ENCODE peak calls at places on chromosomes 4 and X, in ten cellular contexts. One of them, this sample, is unnamed.

GRCh38 chrX:24890677-24891076 is 125.1 kb downstream of the ARX start:
- DNase-seq in Panc1: no peak
- DNase-seq in uterus: no peak
- DNase-seq in endothelial cell of umbilical vein: no peak
- DNase-seq in Peyer's patch: no peak
- DNase-seq in transverse colon: no peak
- DNase-seq in HCT116: no peak
- DNase-seq in ascending aorta: no peak
- DNase-seq in lower lobe of right lung: no peak
- DNase-seq in PC-3: peak; percentile 58
- DNase-seq in this sample: no peak

GRCh38 chrX:9905288-9905687 is 61.9 kb upstream of the CLDN34 start:
- DNase-seq in ascending aorta: no peak
- DNase-seq in transverse colon: no peak
- DNase-seq in uterus: no peak
- DNase-seq in HCT116: no peak
- DNase-seq in Peyer's patch: no peak
- DNase-seq in lower lobe of right lung: no peak
- DNase-seq in PC-3: no peak
- DNase-seq in Panc1: no peak
- DNase-seq in endothelial cell of umbilical vein: peak; percentile 40
- DNase-seq in this sample: peak; percentile 88

GRCh38 chr4:26420438-26420837 is 69.8 kb downstream of the CCKAR start:
- DNase-seq in HCT116: no peak
- DNase-seq in transverse colon: no peak
- DNase-seq in lower lobe of right lung: no peak
- DNase-seq in ascending aorta: no peak
- DNase-seq in Peyer's patch: no peak
- DNase-seq in PC-3: no peak
- DNase-seq in Panc1: no peak
- DNase-seq in uterus: no peak
- DNase-seq in endothelial cell of umbilical vein: no peak
- DNase-seq in this sample: peak; percentile 50

GRCh38 chr4:79855081-79855480 is 217.9 kb downstream of the ANTXR2 start:
- DNase-seq in HCT116: no peak
- DNase-seq in endothelial cell of umbilical vein: no peak
- DNase-seq in lower lobe of right lung: no peak
- DNase-seq in Panc1: no peak
- DNase-seq in PC-3: no peak
- DNase-seq in Peyer's patch: no peak
- DNase-seq in transverse colon: no peak
- DNase-seq in uterus: no peak
- DNase-seq in ascending aorta: no peak
- DNase-seq in this sample: no peak

GRCh38 chr4:154009191-154009590 is 220.3 kb upstream of the SFRP2 start:
- DNase-seq in ascending aorta: no peak
- DNase-seq in HCT116: no peak
- DNase-seq in uterus: no peak
- DNase-seq in Panc1: no peak
- DNase-seq in Peyer's patch: no peak
- DNase-seq in endothelial cell of umbilical vein: no peak
- DNase-seq in PC-3: no peak
- DNase-seq in transverse colon: no peak
- DNase-seq in lower lobe of right lung: no peak
- DNase-seq in this sample: no peak

GRCh38 chrX:44874481-44875184 is 1.6 kb downstream of the KDM6A start:
- DNase-seq in Peyer's patch: peak; percentile 58
- DNase-seq in lower lobe of right lung: no peak
- DNase-seq in transverse colon: peak; percentile 42
- DNase-seq in HCT116: no peak
- DNase-seq in uterus: peak; percentile 36
- DNase-seq in endothelial cell of umbilical vein: peak; percentile 57
- DNase-seq in Panc1: no peak
- DNase-seq in ascending aorta: no peak
- DNase-seq in PC-3: peak; percentile 38
- DNase-seq in this sample: peak; percentile 27

GRCh38 chrX:47233333-47234113 is 714 bp downstream of the USP11 start:
- DNase-seq in ascending aorta: peak; percentile 96
- DNase-seq in HCT116: peak; percentile 92
- DNase-seq in PC-3: peak; percentile 91
- DNase-seq in uterus: peak; percentile 97
- DNase-seq in Peyer's patch: peak; percentile 97
- DNase-seq in transverse colon: peak; percentile 96
- DNase-seq in endothelial cell of umbilical vein: peak; percentile 93
- DNase-seq in lower lobe of right lung: peak; percentile 96
- DNase-seq in Panc1: peak; percentile 84
- DNase-seq in this sample: peak; percentile 95

GRCh38 chr4:104719539-104720230 is 225.0 kb upstream of the CXXC4 start:
- DNase-seq in endothelial cell of umbilical vein: no peak
- DNase-seq in Panc1: no peak
- DNase-seq in transverse colon: no peak
- DNase-seq in ascending aorta: no peak
- DNase-seq in PC-3: no peak
- DNase-seq in HCT116: no peak
- DNase-seq in Peyer's patch: no peak
- DNase-seq in uterus: no peak
- DNase-seq in lower lobe of right lung: no peak
- DNase-seq in this sample: no peak

GRCh38 chrX:150421816-150422215 is 58.7 kb downstream of the MAMLD1 start:
- DNase-seq in endothelial cell of umbilical vein: no peak
- DNase-seq in transverse colon: no peak
- DNase-seq in HCT116: no peak
- DNase-seq in Panc1: no peak
- DNase-seq in PC-3: no peak
- DNase-seq in ascending aorta: no peak
- DNase-seq in Peyer's patch: no peak
- DNase-seq in uterus: peak; percentile 55
- DNase-seq in lower lobe of right lung: no peak
- DNase-seq in this sample: peak; percentile 60

GRCh38 chr4:23279377-23279988 is 586.7 kb downstream of the GBA3 start:
- DNase-seq in HCT116: no peak
- DNase-seq in Panc1: no peak
- DNase-seq in uterus: no peak
- DNase-seq in lower lobe of right lung: no peak
- DNase-seq in ascending aorta: no peak
- DNase-seq in endothelial cell of umbilical vein: no peak
- DNase-seq in PC-3: peak; percentile 56
- DNase-seq in transverse colon: no peak
- DNase-seq in Peyer's patch: no peak
- DNase-seq in this sample: peak; percentile 5

GRCh38 chr4:8836664-8837171 is 34.9 kb downstream of the HMX1 start:
- DNase-seq in uterus: no peak
- DNase-seq in ascending aorta: no peak
- DNase-seq in HCT116: no peak
- DNase-seq in Panc1: no peak
- DNase-seq in lower lobe of right lung: peak; percentile 24
- DNase-seq in PC-3: no peak
- DNase-seq in endothelial cell of umbilical vein: no peak
- DNase-seq in transverse colon: peak; percentile 2
- DNase-seq in Peyer's patch: no peak
- DNase-seq in this sample: no peak

GRCh38 chr4:38684271-38684670 is 20.3 kb downstream of the KLF3 start:
- DNase-seq in HCT116: no peak
- DNase-seq in PC-3: no peak
- DNase-seq in Panc1: no peak
- DNase-seq in ascending aorta: no peak
- DNase-seq in lower lobe of right lung: no peak
- DNase-seq in uterus: no peak
- DNase-seq in endothelial cell of umbilical vein: no peak
- DNase-seq in transverse colon: no peak
- DNase-seq in Peyer's patch: no peak
- DNase-seq in this sample: no peak
- H3K27ac ChIP-seq in HCT116: no peak overlapping the region
- H3K27ac ChIP-seq in PC-3: no peak overlapping the region
- H3K27ac ChIP-seq in Panc1: no peak overlapping the region
- H3K27ac ChIP-seq in ascending aorta: no peak overlapping the region
- H3K27ac ChIP-seq in lower lobe of right lung: no peak overlapping the region
- H3K27ac ChIP-seq in uterus: no peak overlapping the region
- H3K27ac ChIP-seq in endothelial cell of umbilical vein: no peak overlapping the region
- H3K27ac ChIP-seq in transverse colon: no peak overlapping the region
- H3K27ac ChIP-seq in Peyer's patch: no peak overlapping the region
- H3K27ac ChIP-seq in this sample: no peak overlapping the region

GRCh38 chr4:125833-126232 is 1.5 kb downstream of the ZNF718 start:
- DNase-seq in Panc1: no peak
- DNase-seq in Peyer's patch: no peak
- DNase-seq in transverse colon: no peak
- DNase-seq in lower lobe of right lung: no peak
- DNase-seq in PC-3: no peak
- DNase-seq in uterus: no peak
- DNase-seq in endothelial cell of umbilical vein: no peak
- DNase-seq in ascending aorta: no peak
- DNase-seq in HCT116: no peak
- DNase-seq in this sample: no peak

GRCh38 chr4:124275-125081 is at the start of gene ZNF718:
- DNase-seq in HCT116: no peak
- DNase-seq in uterus: peak; percentile 95
- DNase-seq in endothelial cell of umbilical vein: peak; percentile 98
- DNase-seq in PC-3: peak; percentile 89
- DNase-seq in ascending aorta: peak; percentile 86
- DNase-seq in Peyer's patch: peak; percentile 94
- DNase-seq in transverse colon: peak; percentile 94
- DNase-seq in Panc1: peak; percentile 86
- DNase-seq in lower lobe of right lung: peak; percentile 93
- DNase-seq in this sample: peak; percentile 95

GRCh38 chr4:125085-125820 is 952 bp downstream of the ZNF718 start:
- DNase-seq in ascending aorta: no peak
- DNase-seq in transverse colon: peak; percentile 53
- DNase-seq in uterus: no peak
- DNase-seq in PC-3: peak; percentile 1
- DNase-seq in Panc1: no peak
- DNase-seq in endothelial cell of umbilical vein: no peak
- DNase-seq in HCT116: no peak
- DNase-seq in Peyer's patch: peak; percentile 38
- DNase-seq in lower lobe of right lung: peak; percentile 66
- DNase-seq in this sample: peak; percentile 31

GRCh38 chr4:120616-121015 is 3.7 kb upstream of the ZNF718 start:
- DNase-seq in lower lobe of right lung: no peak
- DNase-seq in uterus: no peak
- DNase-seq in endothelial cell of umbilical vein: no peak
- DNase-seq in HCT116: no peak
- DNase-seq in Panc1: no peak
- DNase-seq in PC-3: no peak
- DNase-seq in transverse colon: no peak
- DNase-seq in Peyer's patch: no peak
- DNase-seq in ascending aorta: no peak
- DNase-seq in this sample: no peak

GRCh38 chr4:121408-122084 is 2.8 kb upstream of the ZNF718 start:
- DNase-seq in PC-3: no peak
- DNase-seq in lower lobe of right lung: no peak
- DNase-seq in Panc1: no peak
- DNase-seq in ascending aorta: no peak
- DNase-seq in HCT116: no peak
- DNase-seq in transverse colon: no peak
- DNase-seq in uterus: no peak
- DNase-seq in Peyer's patch: no peak
- DNase-seq in endothelial cell of umbilical vein: no peak
- DNase-seq in this sample: no peak
- H3K9me3 ChIP-seq in PC-3: no peaks in the 10 kb centered on the region
- H3K9me3 ChIP-seq in lower lobe of right lung: peaks cover 9% of the 10 kb centered on the region
- H3K9me3 ChIP-seq in Panc1: peaks cover 5% of the 10 kb centered on the region
- H3K9me3 ChIP-seq in ascending aorta: no peaks in the 10 kb centered on the region
- H3K9me3 ChIP-seq in HCT116: peaks cover 19% of the 10 kb centered on the region
- H3K9me3 ChIP-seq in transverse colon: peaks cover 6% of the 10 kb centered on the region
- H3K9me3 ChIP-seq in uterus: no peaks in the 10 kb centered on the region
- H3K9me3 ChIP-seq in Peyer's patch: no peaks in the 10 kb centered on the region
- H3K9me3 ChIP-seq in endothelial cell of umbilical vein: no peaks in the 10 kb centered on the region
- H3K9me3 ChIP-seq in this sample: no peaks in the 10 kb centered on the region

GRCh38 chr4:152038238-152038637 is 277.4 kb upstream of the GATB start:
- DNase-seq in Peyer's patch: no peak
- DNase-seq in transverse colon: no peak
- DNase-seq in HCT116: no peak
- DNase-seq in Panc1: no peak
- DNase-seq in endothelial cell of umbilical vein: no peak
- DNase-seq in uterus: no peak
- DNase-seq in ascending aorta: no peak
- DNase-seq in lower lobe of right lung: no peak
- DNase-seq in PC-3: peak; percentile 74
- DNase-seq in this sample: peak; percentile 86

GRCh38 chr4:152033621-152034020 is 272.8 kb upstream of the GATB start:
- DNase-seq in Peyer's patch: no peak
- DNase-seq in uterus: no peak
- DNase-seq in HCT116: no peak
- DNase-seq in endothelial cell of umbilical vein: no peak
- DNase-seq in ascending aorta: no peak
- DNase-seq in transverse colon: no peak
- DNase-seq in Panc1: no peak
- DNase-seq in lower lobe of right lung: no peak
- DNase-seq in PC-3: no peak
- DNase-seq in this sample: peak; percentile 20

GRCh38 chr4:152036626-152037025 is 275.8 kb upstream of the GATB start:
- DNase-seq in transverse colon: no peak
- DNase-seq in ascending aorta: no peak
- DNase-seq in uterus: no peak
- DNase-seq in HCT116: no peak
- DNase-seq in endothelial cell of umbilical vein: no peak
- DNase-seq in Panc1: no peak
- DNase-seq in Peyer's patch: no peak
- DNase-seq in PC-3: no peak
- DNase-seq in lower lobe of right lung: no peak
- DNase-seq in this sample: peak; percentile 38

GRCh38 chr4:152039085-152039484 is 278.3 kb upstream of the GATB start:
- DNase-seq in PC-3: peak; percentile 55
- DNase-seq in transverse colon: no peak
- DNase-seq in endothelial cell of umbilical vein: no peak
- DNase-seq in uterus: no peak
- DNase-seq in HCT116: no peak
- DNase-seq in lower lobe of right lung: no peak
- DNase-seq in Peyer's patch: no peak
- DNase-seq in Panc1: no peak
- DNase-seq in ascending aorta: no peak
- DNase-seq in this sample: peak; percentile 91

DNA sequence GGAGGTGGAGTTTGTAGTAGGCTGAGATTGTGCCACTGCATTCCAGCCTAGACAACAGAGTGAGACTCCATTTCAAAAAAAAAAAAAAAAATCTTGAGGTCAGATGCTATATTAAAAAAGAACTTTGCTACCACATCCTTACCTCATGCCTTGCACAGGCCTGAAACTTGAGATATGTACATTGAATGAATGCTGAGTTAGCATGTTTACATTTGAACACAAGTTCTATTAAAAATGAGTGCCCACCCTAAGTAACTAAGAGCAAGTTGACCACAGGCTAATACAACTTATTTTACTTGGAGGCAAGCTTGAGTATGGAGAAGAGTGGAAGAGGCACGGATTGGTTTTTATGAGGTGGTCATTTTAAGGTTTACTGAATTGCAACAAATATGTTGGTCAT is 276.6 kb upstream of the GATB start:
- DNase-seq in PC-3: no peak
- DNase-seq in lower lobe of right lung: no peak
- DNase-seq in ascending aorta: no peak
- DNase-seq in Peyer's patch: no peak
- DNase-seq in uterus: no peak
- DNase-seq in Panc1: no peak
- DNase-seq in endothelial cell of umbilical vein: no peak
- DNase-seq in transverse colon: no peak
- DNase-seq in HCT116: no peak
- DNase-seq in this sample: no peak
- H3K27ac ChIP-seq in PC-3: peak overlapping the region; percentile 60
- H3K27ac ChIP-seq in lower lobe of right lung: no peak overlapping the region
- H3K27ac ChIP-seq in ascending aorta: peak overlapping the region; percentile 66
- H3K27ac ChIP-seq in Peyer's patch: no peak overlapping the region
- H3K27ac ChIP-seq in uterus: no peak overlapping the region
- H3K27ac ChIP-seq in Panc1: no peak overlapping the region
- H3K27ac ChIP-seq in endothelial cell of umbilical vein: no peak overlapping the region
- H3K27ac ChIP-seq in transverse colon: no peak overlapping the region
- H3K27ac ChIP-seq in HCT116: no peak overlapping the region
- H3K27ac ChIP-seq in this sample: no peak overlapping the region

GRCh38 chr4:211033-211511 is 86.8 kb downstream of the ZNF718 start:
- DNase-seq in transverse colon: no peak
- DNase-seq in Peyer's patch: no peak
- DNase-seq in lower lobe of right lung: no peak
- DNase-seq in endothelial cell of umbilical vein: no peak
- DNase-seq in ascending aorta: no peak
- DNase-seq in HCT116: no peak
- DNase-seq in uterus: no peak
- DNase-seq in PC-3: no peak
- DNase-seq in Panc1: no peak
- DNase-seq in this sample: no peak
- H3K9me3 ChIP-seq in transverse colon: no peaks in the 10 kb centered on the region
- H3K9me3 ChIP-seq in Peyer's patch: no peaks in the 10 kb centered on the region
- H3K9me3 ChIP-seq in lower lobe of right lung: peaks cover 4% of the 10 kb centered on the region
- H3K9me3 ChIP-seq in endothelial cell of umbilical vein: no peaks in the 10 kb centered on the region
- H3K9me3 ChIP-seq in ascending aorta: peaks cover 10% of the 10 kb centered on the region
- H3K9me3 ChIP-seq in HCT116: no peaks in the 10 kb centered on the region
- H3K9me3 ChIP-seq in uterus: no peaks in the 10 kb centered on the region
- H3K9me3 ChIP-seq in PC-3: no peaks in the 10 kb centered on the region
- H3K9me3 ChIP-seq in Panc1: no peaks in the 10 kb centered on the region
- H3K9me3 ChIP-seq in this sample: peaks cover 14% of the 10 kb centered on the region

This sample was measured in astrocyte.